ENCODE peak calls at places on chromosomes 6 and 20, in six cellular contexts. V, T, L, B, W and M are unnamed samples. For H3K4me1, the result is how much of the 10 kb centered on the place peaks cover.

GRCh38 chr20:37534401-37535157 is 6.9 kb upstream of the BLCAP start:
- DNase-seq in V (no peak), T (no peak), L (peak), B (peak), W (peak), M (no peak)

GRCh38 chr20:22556565-22557056 is 27.8 kb downstream of the FOXA2 start:
- DNase-seq in V (no peak), T (no peak), L (no peak), B (no peak), W (no peak), M (no peak)

GRCh38 chr6:105504660-105505059 is 101.8 kb upstream of the PREP start:
- DNase-seq in V (no peak), T (no peak), L (no peak), B (no peak), W (no peak), M (peak)

GRCh38 chr6:18115356-18115755 is 7.1 kb downstream of the NHLRC1 start:
- DNase-seq in V (no peak), T (no peak), L (no peak), B (no peak), W (no peak), M (no peak)

GRCh38 chr20:32580970-32581838 is 3.9 kb downstream of the NOL4L start:
- DNase-seq in V (no peak), T (no peak), L (peak), B (peak), W (no peak), M (no peak)

GRCh38 chr6:92538296-92538695 is 881.1 kb downstream of the EPHA7 start:
- DNase-seq in V (no peak), T (no peak), L (no peak), B (no peak), W (no peak), M (no peak)

GRCh38 chr20:19072988-19073387 is 139.5 kb upstream of the SLC24A3 start:
- DNase-seq in V (no peak), T (no peak), L (no peak), B (no peak), W (no peak), M (no peak)

GRCh38 chr6:29589423-29590048 is 4.6 kb downstream of the OR2H2 start:
- DNase-seq in V (no peak), T (no peak), L (peak), B (peak), W (no peak), M (no peak)

GRCh38 chr20:33444797-33445560 is 1.4 kb upstream of the SNTA1 start:
- DNase-seq in V (no peak), T (no peak), L (peak), B (peak), W (no peak), M (no peak)

GRCh38 chr6:27684264-27685211 is 211.6 kb upstream of the ZNF184 start:
- DNase-seq in V (no peak), T (no peak), L (peak), B (peak), W (peak), M (no peak)

GRCh38 chr6:52139985-52140680 is 46.0 kb upstream of the IL17A start:
- DNase-seq in V (no peak), T (no peak), L (no peak), B (no peak), W (no peak), M (no peak)

GRCh38 chr6:33578588-33579011 is 1.5 kb downstream of the BAK1 start:
- DNase-seq in V (no peak), T (no peak), L (no peak), B (no peak), W (no peak), M (no peak)

GRCh38 chr6:56841751-56842150 is 113.2 kb upstream of the BEND6 start:
- DNase-seq in V (no peak), T (no peak), L (no peak), B (no peak), W (no peak), M (no peak)
- H3K4me1 ChIP-seq in V (under half), T (under half), L (under half), B (under half), W (under half), M (under half)

DNA sequence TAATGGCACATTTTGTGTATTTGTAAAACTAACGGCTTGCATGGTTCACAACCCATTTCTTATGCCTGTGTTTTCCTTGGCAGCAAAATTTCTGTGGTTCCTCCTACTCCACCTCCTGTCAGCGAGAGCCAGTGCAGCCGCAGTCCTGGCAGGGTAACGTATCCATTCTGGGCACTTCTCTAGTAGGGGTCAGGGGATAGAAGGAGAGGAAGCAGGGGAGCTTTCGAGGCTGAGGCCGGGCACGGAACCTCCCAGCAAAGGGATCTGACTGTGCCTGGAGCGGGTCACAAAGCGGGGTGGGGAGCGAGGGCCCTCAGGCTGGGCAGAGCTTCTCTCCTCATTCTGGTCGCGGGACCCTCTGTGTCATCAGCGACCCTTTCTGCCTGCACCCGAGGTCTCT is 58.4 kb downstream of the SYTL3 start:
- DNase-seq in V (no peak), T (no peak), L (peak), B (peak), W (peak), M (peak)
- H3K27ac ChIP-seq in V (peak), T (peak), L (peak), B (no peak), W (peak), M (peak)

GRCh38 chr6:130293800-130294199 is 71.0 kb upstream of the SAMD3 start:
- DNase-seq in V (no peak), T (no peak), L (peak), B (peak), W (no peak), M (no peak)
- TF ChIP-seq CTCF in V (peak), T (no peak), L (peak), B (peak), W (no peak), M (peak)

GRCh38 chr6:137712587-137712986 is 154.5 kb upstream of the TNFAIP3 start:
- DNase-seq in V (no peak), T (no peak), L (no peak), B (no peak), W (no peak), M (no peak)
- H3K4me1 ChIP-seq in V (under half), T (under half), L (under half), B (under half), W (under half), M (under half)

DNA sequence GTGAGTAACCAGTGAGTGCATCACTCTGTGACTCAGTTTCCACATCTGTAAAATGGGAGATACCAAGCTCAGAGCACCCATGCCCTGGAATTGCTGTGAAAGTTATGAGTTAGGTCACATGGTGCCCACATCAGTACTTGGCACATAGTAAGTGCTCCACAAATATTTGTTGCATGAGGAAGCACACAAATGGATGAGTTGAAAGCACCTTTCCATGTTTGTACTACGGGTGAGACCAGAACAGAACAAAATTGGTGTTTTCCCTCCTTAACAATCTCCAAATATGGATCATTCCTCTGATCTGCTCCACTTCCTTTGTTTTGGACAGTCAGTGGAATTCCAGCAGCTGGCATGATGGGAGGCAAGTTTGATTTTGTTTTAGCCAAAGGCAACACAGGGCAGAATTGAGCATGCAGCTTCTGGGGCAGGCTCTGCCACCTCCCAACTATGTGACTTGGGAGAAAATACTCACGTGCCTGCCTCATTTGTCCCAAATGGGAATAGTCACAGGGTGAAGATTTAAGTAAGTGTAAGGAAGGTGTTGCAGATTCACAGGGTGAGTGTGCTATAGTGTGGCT is 503.7 kb upstream of the SULF2 start:
- DNase-seq in V (no peak), T (no peak), L (no peak), B (no peak), W (no peak), M (no peak)
- H3K27ac ChIP-seq in V (no peak), T (no peak), L (no peak), B (no peak), W (no peak), M (no peak)